ENCODE peak calls at places on chromosomes 1 and 21, in four cellular contexts. U, A, G and S are unnamed samples. For H3K36me3 and H3K4me1, the result is how much of the 10 kb centered on the place peaks cover.

GRCh38 chr1:63537940-63538339 is 14.6 kb downstream of the EFCAB7 start:
- DNase-seq in U (peak), A (peak), G (no peak), S (no peak)

GRCh38 chr1:115838426-115838804 is 2.5 kb downstream of the NHLH2 start:
- DNase-seq in U (no peak), A (no peak), G (no peak), S (peak)

GRCh38 chr1:28173151-28173979 is 3.1 kb downstream of the PTAFR start:
- DNase-seq in U (no peak), A (peak), G (no peak), S (no peak)

GRCh38 chr21:36419996-36420395 is 34.8 kb downstream of the CHAF1B start:
- DNase-seq in U (peak), A (peak), G (peak), S (peak)

GRCh38 chr1:201309420-201309819 is 26.1 kb downstream of the PKP1 start:
- DNase-seq in U (peak), A (peak), G (peak), S (peak)

GRCh38 chr1:117059334-117059677 is 820 bp upstream of the TTF2 start:
- DNase-seq in U (peak), A (peak), G (peak), S (no peak)

GRCh38 chr21:26061437-26061836 is 109.1 kb downstream of the APP start:
- DNase-seq in U (no peak), A (no peak), G (no peak), S (no peak)

GRCh38 chr1:6126521-6127067 is 53.5 kb downstream of the CHD5 start:
- DNase-seq in U (no peak), A (no peak), G (no peak), S (no peak)

GRCh38 chr1:221439734-221440436 is 302.0 kb downstream of the DUSP10 start:
- DNase-seq in U (peak), A (no peak), G (peak), S (no peak)

GRCh38 chr1:64172458-64172983 is 30.9 kb upstream of the UBE2U start:
- DNase-seq in U (peak), A (no peak), G (no peak), S (no peak)

GRCh38 chr1:156671804-156672203 is 5.4 kb downstream of the NES start:
- DNase-seq in U (no peak), A (no peak), G (no peak), S (no peak)

GRCh38 chr1:167317463-167317862 is 96.8 kb downstream of the POU2F1 start:
- DNase-seq in U (no peak), A (no peak), G (no peak), S (no peak)

GRCh38 chr1:160236806-160237205 is 25.5 kb downstream of the DCAF8 start:
- DNase-seq in U (no peak), A (no peak), G (no peak), S (no peak)

GRCh38 chr1:110218739-110219138 is 8.6 kb downstream of the KCNC4 start:
- DNase-seq in U (no peak), A (no peak), G (no peak), S (peak)

GRCh38 chr1:232704694-232705680 is 75.1 kb upstream of the SIPA1L2 start:
- DNase-seq in U (peak), A (no peak), G (peak), S (no peak)

GRCh38 chr1:68363346-68363745 is 86.4 kb downstream of the RPE65 start:
- DNase-seq in U (peak), A (no peak), G (no peak), S (no peak)

GRCh38 chr1:240906477-240906876 is 294.5 kb upstream of the GREM2 start:
- DNase-seq in U (no peak), A (peak), G (no peak), S (no peak)

GRCh38 chr1:47870480-47870879 is 126.7 kb downstream of the TRABD2B start:
- DNase-seq in U (peak), A (no peak), G (no peak), S (no peak)

GRCh38 chr1:220137006-220137794 is 43.3 kb downstream of the IARS2 start:
- DNase-seq in U (no peak), A (no peak), G (no peak), S (peak)

GRCh38 chr1:248810000-248810726 is 15.6 kb downstream of the SH3BP5L start:
- DNase-seq in U (no peak), A (no peak), G (no peak), S (no peak)

GRCh38 chr1:113253187-113253966 is 136.9 kb upstream of the MAGI3 start:
- DNase-seq in U (no peak), A (no peak), G (no peak), S (peak)

GRCh38 chr21:26055841-26056264 is 114.7 kb downstream of the APP start:
- DNase-seq in U (no peak), A (no peak), G (no peak), S (no peak)

GRCh38 chr1:114345930-114346479 is 165.0 kb downstream of the TRIM33 start:
- DNase-seq in U (no peak), A (no peak), G (no peak), S (peak)

GRCh38 chr21:37874904-37875780 is 41.1 kb downstream of the KCNJ6 start:
- DNase-seq in U (no peak), A (no peak), G (no peak), S (no peak)

GRCh38 chr1:211616231-211617031 is 37.5 kb upstream of the SLC30A1 start:
- DNase-seq in U (no peak), A (no peak), G (no peak), S (no peak)

GRCh38 chr21:31310750-31311149 is 33.3 kb downstream of the TIAM1 start:
- DNase-seq in U (peak), A (no peak), G (no peak), S (peak)

GRCh38 chr1:29208462-29208861 is 22.3 kb downstream of the MECR start:
- DNase-seq in U (no peak), A (no peak), G (no peak), S (no peak)

GRCh38 chr1:219794085-219794743 is 134.1 kb downstream of the SLC30A10 start:
- DNase-seq in U (no peak), A (peak), G (no peak), S (no peak)

GRCh38 chr1:94807742-94808491 is 12.2 kb upstream of the SLC44A3 start:
- DNase-seq in U (no peak), A (no peak), G (no peak), S (no peak)

GRCh38 chr1:216054593-216054992 is 368.7 kb downstream of the USH2A start:
- DNase-seq in U (no peak), A (no peak), G (no peak), S (no peak)

GRCh38 chr1:165637427-165637826 is 6.4 kb downstream of the MGST3 start:
- DNase-seq in U (peak), A (no peak), G (no peak), S (no peak)

DNA sequence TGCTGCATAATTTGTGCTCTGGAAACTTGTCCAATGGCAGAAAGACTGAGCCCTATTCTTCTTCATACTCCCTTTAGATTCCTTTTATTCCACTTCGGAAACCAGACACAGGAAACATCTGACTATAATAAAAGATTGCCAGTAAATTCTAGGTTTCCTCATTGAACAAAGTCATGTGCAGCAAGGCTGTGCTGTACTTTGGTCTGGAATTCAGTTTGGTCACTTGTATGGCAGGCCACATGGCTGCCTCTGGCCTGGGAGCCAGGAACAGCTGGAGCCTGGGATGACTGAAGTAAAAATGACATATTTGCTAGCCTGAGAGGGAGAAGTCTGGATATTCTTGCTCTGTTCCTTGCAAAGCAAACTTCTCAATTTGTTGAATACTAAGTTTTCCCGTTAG is 79.6 kb downstream of the ST3GAL3 start:
- DNase-seq in U (no peak), A (no peak), G (no peak), S (no peak)
- TF ChIP-seq EZH2phosphoT487 in U (no peak), A (no peak), G (no peak), S (no peak)

DNA sequence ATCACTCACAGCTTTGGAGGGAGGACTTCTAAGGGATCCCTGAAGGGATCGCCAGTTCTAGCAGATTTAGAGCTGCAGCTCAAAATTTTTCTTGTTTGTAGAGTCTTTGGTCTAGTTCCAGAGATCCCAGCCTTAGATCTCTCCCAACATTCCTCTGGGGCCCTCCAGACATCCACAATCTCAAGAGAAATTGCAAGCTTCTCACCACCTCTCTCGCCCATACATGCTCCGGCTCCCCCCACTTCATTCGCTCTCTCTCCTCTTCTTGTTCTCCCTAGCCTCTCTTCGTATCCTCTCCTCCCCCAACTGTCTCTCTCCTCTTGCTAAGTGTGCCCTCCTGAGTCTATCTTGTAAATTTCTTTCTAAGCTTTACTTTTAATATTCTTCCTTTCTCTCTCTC is 15.1 kb upstream of the TUT4 start:
- DNase-seq in U (no peak), A (no peak), G (no peak), S (no peak)
- H3K36me3 ChIP-seq in U (under half), A (under half), G (under half), S (under half)

GRCh38 chr1:40044065-40044575 is 3.6 kb downstream of the CAP1 start:
- DNase-seq in U (no peak), A (peak), G (no peak), S (no peak)
- H3K4me1 ChIP-seq in U (under half), A (under half), G (under half), S (under half)

DNA sequence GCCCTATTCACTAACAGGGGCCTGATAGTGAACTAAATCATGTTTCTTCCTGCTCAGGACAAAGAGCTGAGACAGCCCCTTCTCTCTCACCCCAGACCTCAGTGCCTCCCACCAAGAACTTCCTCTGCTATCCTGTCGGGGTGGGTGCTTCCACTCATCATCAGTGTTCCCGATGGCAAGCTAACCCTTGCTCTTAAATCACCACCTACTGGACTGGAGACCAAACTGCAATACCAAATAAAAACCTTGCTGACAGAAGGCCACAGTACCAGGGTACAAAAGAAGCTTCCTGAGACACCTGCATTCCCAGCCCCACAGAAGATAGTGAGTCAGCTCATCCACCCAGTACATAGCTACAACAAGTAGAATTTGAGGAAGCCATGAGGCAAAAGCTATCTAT is 799.5 kb downstream of the LTN1 start:
- DNase-seq in U (peak), A (peak), G (no peak), S (no peak)
- TF ChIP-seq EZH2phosphoT487 in U (no peak), A (no peak), G (no peak), S (no peak)

GRCh38 chr1:170290226-170290625 is 144.5 kb downstream of the NTMT2 start:
- DNase-seq in U (no peak), A (no peak), G (no peak), S (no peak)

GRCh38 chr1:170290971-170291370 is 145.2 kb downstream of the NTMT2 start:
- DNase-seq in U (no peak), A (no peak), G (no peak), S (no peak)

GRCh38 chr1:170296642-170297041 is 150.9 kb downstream of the NTMT2 start:
- DNase-seq in U (peak), A (no peak), G (peak), S (no peak)

GRCh38 chr1:170296211-170296610 is 150.5 kb downstream of the NTMT2 start:
- DNase-seq in U (no peak), A (no peak), G (no peak), S (no peak)
- H3K36me3 ChIP-seq in U (under half), A (under half), G (under half), S (under half)

GRCh38 chr1:236059011-236059410 is 5.9 kb downstream of the NID1 start:
- DNase-seq in U (no peak), A (no peak), G (no peak), S (no peak)

GRCh38 chr1:236060286-236060685 is 4.6 kb downstream of the NID1 start:
- DNase-seq in U (no peak), A (no peak), G (no peak), S (no peak)

GRCh38 chr1:236057546-236057945 is 7.3 kb downstream of the NID1 start:
- DNase-seq in U (no peak), A (no peak), G (no peak), S (no peak)

GRCh38 chr1:236063551-236063918 is 1.4 kb downstream of the NID1 start:
- DNase-seq in U (no peak), A (no peak), G (no peak), S (no peak)

DNA sequence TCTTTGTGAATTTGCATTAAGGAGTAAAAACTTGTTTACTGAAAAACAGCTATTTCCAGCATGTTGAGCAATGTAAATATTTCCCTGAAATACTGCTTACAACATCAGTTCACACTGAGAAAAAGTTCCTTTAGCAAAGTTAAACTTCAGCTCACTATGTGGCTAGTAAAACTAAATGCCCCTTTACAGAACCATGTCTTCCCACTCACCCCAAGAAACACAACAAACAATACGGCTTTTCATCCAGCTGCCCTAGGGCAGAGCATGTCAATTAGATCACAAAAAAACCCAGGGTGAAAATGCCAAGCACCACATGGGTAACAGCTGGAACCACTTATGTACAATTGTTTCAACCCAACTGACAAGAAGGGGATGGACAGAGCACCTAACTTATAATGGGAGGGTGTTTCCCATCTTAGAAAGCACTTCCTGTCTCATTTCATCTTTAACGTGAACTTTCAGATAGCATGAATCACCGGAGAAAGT is 6.7 kb downstream of the NID1 start:
- DNase-seq in U (no peak), A (no peak), G (no peak), S (peak)
- H3K4me1 ChIP-seq in U (under half), A (under half), G (under half), S (under half)

GRCh38 chr1:228438266-228438665 is 21.6 kb upstream of the TRIM17 start:
- DNase-seq in U (no peak), A (no peak), G (no peak), S (no peak)

GRCh38 chr1:228440761-228441500 is 24.3 kb upstream of the TRIM17 start:
- DNase-seq in U (no peak), A (no peak), G (no peak), S (no peak)

GRCh38 chr1:228434674-228435073 is 18.0 kb upstream of the TRIM17 start:
- DNase-seq in U (no peak), A (no peak), G (no peak), S (no peak)

GRCh38 chr1:228443395-228443794 is 26.7 kb upstream of the TRIM17 start:
- DNase-seq in U (no peak), A (no peak), G (no peak), S (no peak)

GRCh38 chr1:228437424-228437823 is 20.8 kb upstream of the TRIM17 start:
- DNase-seq in U (no peak), A (no peak), G (no peak), S (no peak)
- TF ChIP-seq EZH2phosphoT487 in U (no peak), A (no peak), G (no peak), S (no peak)

GRCh38 chr1:1051127-1051810 is 22.8 kb downstream of the RNF223 start:
- DNase-seq in U (no peak), A (no peak), G (no peak), S (no peak)

GRCh38 chr1:1052003-1052840 is 21.9 kb downstream of the RNF223 start:
- DNase-seq in U (no peak), A (no peak), G (no peak), S (no peak)

GRCh38 chr1:1048765-1049164 is 25.3 kb downstream of the RNF223 start:
- DNase-seq in U (no peak), A (no peak), G (no peak), S (no peak)

GRCh38 chr1:1049318-1050165 is 24.6 kb downstream of the RNF223 start:
- DNase-seq in U (no peak), A (no peak), G (no peak), S (no peak)

DNA sequence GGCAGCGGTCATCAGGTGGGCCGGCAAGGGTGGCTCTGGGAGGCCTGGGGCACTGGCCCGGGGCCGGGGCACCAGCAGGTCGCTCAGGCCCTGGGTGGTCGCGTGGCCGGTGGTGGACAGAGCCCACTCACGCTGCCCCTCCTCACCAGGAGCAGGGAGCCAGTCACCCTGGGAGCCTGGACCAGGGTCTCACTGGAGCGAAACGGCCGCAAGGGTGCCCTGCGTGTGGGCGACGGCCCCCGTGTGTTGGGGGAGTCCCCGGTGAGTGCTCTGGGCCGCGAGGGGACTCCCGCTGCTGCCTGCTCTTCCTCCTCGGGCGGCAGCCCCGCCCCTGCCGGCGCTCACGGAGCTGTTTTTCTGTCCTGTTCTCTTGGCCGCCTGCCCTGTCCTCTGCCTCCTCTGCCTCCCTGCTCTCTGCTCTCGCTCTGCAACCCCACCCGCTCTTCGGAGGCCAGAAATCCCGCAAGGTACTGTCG is 23.5 kb downstream of the RNF223 start:
- DNase-seq in U (no peak), A (no peak), G (no peak), S (no peak)
- H3K36me3 ChIP-seq in U (half or more), A (under half), G (under half), S (under half)

DNA sequence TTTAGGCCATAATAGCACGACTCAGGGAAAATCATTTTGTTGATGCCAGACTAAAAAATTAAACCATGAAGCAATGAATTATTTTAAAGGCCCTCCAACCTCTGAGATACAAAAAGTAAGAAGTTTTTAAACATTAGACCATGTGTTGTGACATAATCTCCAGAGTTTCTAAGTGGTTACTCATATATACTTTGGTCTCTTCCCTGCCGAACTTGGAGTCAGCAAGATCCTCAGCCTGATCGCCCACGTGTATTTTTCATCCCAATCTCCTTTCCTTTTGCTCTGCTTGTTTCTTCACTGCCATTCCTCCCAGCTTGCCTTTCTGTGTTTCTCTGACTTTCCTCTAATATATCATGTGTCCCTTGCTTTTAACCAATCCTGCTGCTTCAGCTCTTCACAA is 3.8 kb downstream of the ARV1 start:
- DNase-seq in U (no peak), A (no peak), G (no peak), S (no peak)
- H3K4me1 ChIP-seq in U (under half), A (under half), G (under half), S (under half)

GRCh38 chr1:53470584-53470983 is 11.4 kb downstream of the DMRTB1 start:
- DNase-seq in U (no peak), A (no peak), G (no peak), S (peak)

GRCh38 chr1:53468374-53468773 is 9.2 kb downstream of the DMRTB1 start:
- DNase-seq in U (no peak), A (no peak), G (no peak), S (no peak)

GRCh38 chr1:53469373-53469772 is 10.2 kb downstream of the DMRTB1 start:
- DNase-seq in U (no peak), A (no peak), G (no peak), S (no peak)

GRCh38 chr1:53471000-53471399 is 11.8 kb downstream of the DMRTB1 start:
- DNase-seq in U (no peak), A (no peak), G (no peak), S (no peak)

DNA sequence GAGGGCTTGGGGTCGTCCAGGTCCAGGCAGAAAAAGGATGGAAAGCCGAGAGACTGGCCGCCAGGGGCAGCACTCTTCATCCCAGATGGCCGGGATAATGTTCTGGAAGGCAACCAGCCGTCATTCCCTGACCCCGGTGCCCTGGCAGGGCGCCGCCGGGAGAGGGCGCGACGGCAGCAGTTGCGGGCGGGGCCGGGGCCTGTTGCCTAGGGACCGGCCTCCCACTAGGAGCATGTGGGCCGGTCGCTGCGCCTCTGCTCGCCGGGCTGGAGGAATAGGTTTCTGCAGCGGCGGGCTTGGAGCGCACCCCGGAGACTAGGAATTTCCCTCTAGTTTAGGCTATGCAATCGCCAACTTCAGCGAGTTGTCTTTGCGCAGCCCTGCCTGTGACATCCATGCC is 11.0 kb downstream of the DMRTB1 start:
- DNase-seq in U (no peak), A (no peak), G (peak), S (peak)
- TF ChIP-seq EZH2phosphoT487 in U (no peak), A (no peak), G (no peak), S (no peak)